ENCODE peak calls at places on chromosomes 2 and 18, in four cellular contexts. E is CD8-positive, alpha-beta T cell; Q is MM.1S; D is tibial artery. I is an unnamed sample.

GRCh38 chr2:11329759-11330158 is 14.7 kb downstream of the ROCK2 start:
- DNase-seq in D (no peak), E (no peak), Q (no peak), I (no peak)

GRCh38 chr2:40564174-40564573 is 112.3 kb upstream of the SLC8A1 start:
- DNase-seq in E (no peak), D (no peak), Q (no peak), I (no peak)

GRCh38 chr18:76429262-76430126 is 65.5 kb downstream of the ZNF516 start:
- DNase-seq in E (no peak), Q (no peak), D (no peak), I (no peak)

GRCh38 chr2:26305575-26305974 is 40.4 kb upstream of the SELENOI start:
- DNase-seq in Q (no peak), D (no peak), E (no peak), I (no peak)

GRCh38 chr2:105834931-105835330 is 90.2 kb downstream of the NCK2 start:
- DNase-seq in E (no peak), Q (peak), D (no peak), I (no peak)

GRCh38 chr2:128595763-128596452 is 277.2 kb upstream of the HS6ST1 start:
- DNase-seq in E (no peak), Q (no peak), D (no peak), I (no peak)

GRCh38 chr2:162824319-162824718 is 14.2 kb downstream of the KCNH7 start:
- DNase-seq in E (no peak), Q (no peak), D (no peak), I (no peak)

GRCh38 chr2:69138247-69138754 is 125.3 kb downstream of the ANTXR1 start:
- DNase-seq in D (no peak), Q (no peak), E (no peak), I (no peak)

GRCh38 chr2:11537951-11538350 is 4.1 kb downstream of the GREB1 start:
- DNase-seq in Q (no peak), E (no peak), D (no peak), I (no peak)

GRCh38 chr2:125643585-125643984 is 1012.4 kb upstream of the GYPC start:
- DNase-seq in Q (no peak), D (no peak), E (no peak), I (peak)

GRCh38 chr2:144332356-144333143 is 187.4 kb downstream of the ZEB2 start:
- DNase-seq in D (peak), Q (peak), E (peak), I (peak)

GRCh38 chr2:159065313-159065712 is 96.9 kb downstream of the TANC1 start:
- DNase-seq in D (no peak), Q (no peak), E (no peak), I (no peak)

GRCh38 chr18:7950380-7951143 is 383.4 kb downstream of the PTPRM start:
- DNase-seq in D (no peak), E (no peak), Q (no peak), I (no peak)

GRCh38 chr2:45278345-45279078 is 269.3 kb upstream of the SIX2 start:
- DNase-seq in Q (no peak), D (no peak), E (no peak), I (no peak)

DNA sequence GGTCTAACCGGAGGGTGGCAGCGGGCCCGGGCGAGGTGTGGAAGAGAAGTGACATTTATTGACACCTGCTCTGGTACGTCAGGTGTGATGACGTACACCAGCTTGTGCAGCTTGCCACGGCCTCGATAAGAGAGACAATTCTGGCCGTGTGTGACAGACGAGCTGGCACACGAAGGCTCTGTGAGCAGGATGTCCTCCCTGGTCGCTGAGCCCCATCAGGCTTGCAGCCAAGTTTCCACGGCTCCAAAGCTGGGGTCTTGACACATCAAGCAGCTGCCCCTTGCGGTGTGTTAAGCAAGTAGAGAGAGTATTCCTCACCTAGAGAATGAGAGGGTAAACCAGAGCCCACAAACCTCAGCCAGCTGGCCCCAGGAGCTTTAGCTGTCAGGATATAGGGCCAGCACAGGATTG is 30.6 kb downstream of the TOGARAM2 start:
- DNase-seq in Q (no peak), E (peak), D (no peak), I (no peak)
- TF ChIP-seq CTCF in Q (no peak), E (no peak), D (no peak), I (no peak)

GRCh38 chr2:23639406-23639982 is 254.5 kb downstream of the KLHL29 start:
- DNase-seq in D (no peak), E (no peak), Q (no peak), I (no peak)

GRCh38 chr2:23635666-23636340 is 250.8 kb downstream of the KLHL29 start:
- DNase-seq in D (no peak), E (no peak), Q (no peak), I (no peak)

GRCh38 chr2:23633966-23634365 is 249.0 kb downstream of the KLHL29 start:
- DNase-seq in D (no peak), E (no peak), Q (no peak), I (no peak)

GRCh38 chr2:23637011-23637778 is 252.2 kb downstream of the KLHL29 start:
- DNase-seq in E (no peak), D (peak), Q (no peak), I (no peak)

GRCh38 chr2:23636412-23636811 is 251.4 kb downstream of the KLHL29 start:
- DNase-seq in D (peak), Q (no peak), E (no peak), I (no peak)
- TF ChIP-seq CTCF in D (peak), Q (no peak), E (no peak), I (no peak)

GRCh38 chr2:178804791-178805190 is 2.4 kb downstream of the TTN start:
- DNase-seq in D (no peak), Q (no peak), E (no peak), I (peak)
- TF ChIP-seq CTCF in D (peak), Q (peak), E (peak), I (peak)

GRCh38 chr2:55155764-55156221 is 76.3 kb downstream of the CLHC1 start:
- DNase-seq in E (no peak), D (no peak), Q (no peak), I (no peak)

GRCh38 chr2:55159037-55159651 is 72.9 kb downstream of the CLHC1 start:
- DNase-seq in Q (peak), E (no peak), D (peak), I (peak)

GRCh38 chr2:55156326-55156725 is 75.8 kb downstream of the CLHC1 start:
- DNase-seq in D (no peak), Q (no peak), E (no peak), I (no peak)

GRCh38 chr2:55158111-55158814 is 73.8 kb downstream of the CLHC1 start:
- DNase-seq in Q (no peak), D (no peak), E (no peak), I (no peak)

GRCh38 chr2:55157474-55157884 is 74.6 kb downstream of the CLHC1 start:
- DNase-seq in E (no peak), D (no peak), Q (no peak), I (no peak)
- TF ChIP-seq CTCF in E (no peak), D (peak), Q (no peak), I (no peak)

GRCh38 chr2:96819101-96819875 is 3.2 kb downstream of the CNNM3 start:
- DNase-seq in E (no peak), Q (no peak), D (no peak), I (no peak)

GRCh38 chr2:96821113-96821512 is 5.0 kb downstream of the CNNM3 start:
- DNase-seq in Q (no peak), D (no peak), E (no peak), I (no peak)

GRCh38 chr2:96817882-96818281 is 1.8 kb downstream of the CNNM3 start:
- DNase-seq in E (no peak), D (no peak), Q (no peak), I (no peak)

GRCh38 chr2:96822786-96823185 is 6.7 kb downstream of the CNNM3 start:
- DNase-seq in E (no peak), D (no peak), Q (no peak), I (no peak)

GRCh38 chr2:96819876-96820511 is 3.9 kb downstream of the CNNM3 start:
- DNase-seq in E (no peak), D (no peak), Q (no peak), I (no peak)
- TF ChIP-seq CTCF in E (no peak), D (no peak), Q (no peak), I (no peak)

GRCh38 chr2:74502147-74502719 is 2.8 kb upstream of the LBX2 start:
- DNase-seq in D (no peak), Q (no peak), E (no peak), I (no peak)

GRCh38 chr2:74504591-74504990 is 2.9 kb downstream of the PCGF1 start:
- DNase-seq in D (no peak), E (no peak), Q (no peak), I (no peak)

GRCh38 chr2:74503506-74504475 is 3.7 kb downstream of the PCGF1 start:
- DNase-seq in Q (no peak), D (no peak), E (no peak), I (no peak)

GRCh38 chr2:74501335-74502071 is 2.1 kb upstream of the LBX2 start:
- DNase-seq in Q (no peak), D (no peak), E (no peak), I (no peak)

GRCh38 chr2:74502720-74503505 is 3.5 kb upstream of the LBX2 start:
- DNase-seq in Q (peak), D (peak), E (no peak), I (peak)
- TF ChIP-seq CTCF in Q (peak), D (no peak), E (no peak), I (peak)

GRCh38 chr2:23402205-23402740 is 17.3 kb downstream of the KLHL29 start:
- DNase-seq in D (no peak), Q (no peak), E (no peak), I (no peak)

GRCh38 chr2:23397483-23397882 is 12.5 kb downstream of the KLHL29 start:
- DNase-seq in Q (no peak), D (no peak), E (no peak), I (no peak)

GRCh38 chr2:23401427-23402204 is 16.6 kb downstream of the KLHL29 start:
- DNase-seq in D (no peak), Q (no peak), E (no peak), I (no peak)

GRCh38 chr2:23400703-23401102 is 15.7 kb downstream of the KLHL29 start:
- DNase-seq in E (no peak), Q (no peak), D (no peak), I (no peak)

GRCh38 chr2:23399674-23400261 is 14.8 kb downstream of the KLHL29 start:
- DNase-seq in Q (no peak), E (no peak), D (no peak), I (peak)
- TF ChIP-seq CTCF in Q (no peak), E (no peak), D (no peak), I (peak)

I was measured in GM13976.